ENCODE peak calls at places on chromosomes 16 and 17, in six cellular contexts. One of them, this sample, is unnamed.

GRCh38 chr16:23188911-23189310 is 6.4 kb downstream of the SCNN1G start:
- DNase-seq in progenitor cell of endocrine pancreas: no peak
- DNase-seq in AG09319: no peak
- DNase-seq in SHP77: no peak
- DNase-seq in endothelial cell of umbilical vein: no peak
- DNase-seq in HAP-1: no peak
- DNase-seq in this sample: no peak

GRCh38 chr17:20992987-20993862 is 49.6 kb downstream of the USP22 start:
- DNase-seq in AG09319: peak; percentile 44
- DNase-seq in HAP-1: peak; percentile 90
- DNase-seq in endothelial cell of umbilical vein: peak; percentile 87
- DNase-seq in SHP77: peak; percentile 39
- DNase-seq in progenitor cell of endocrine pancreas: peak; percentile 78
- DNase-seq in this sample: peak; percentile 89

GRCh38 chr16:53999123-53999522 is 287.5 kb downstream of the IRX3 start:
- DNase-seq in endothelial cell of umbilical vein: no peak
- DNase-seq in progenitor cell of endocrine pancreas: no peak
- DNase-seq in HAP-1: no peak
- DNase-seq in AG09319: no peak
- DNase-seq in SHP77: no peak
- DNase-seq in this sample: no peak

GRCh38 chr17:29149431-29150064 is 30.6 kb downstream of the MYO18A start:
- DNase-seq in SHP77: no peak
- DNase-seq in HAP-1: no peak
- DNase-seq in endothelial cell of umbilical vein: no peak
- DNase-seq in progenitor cell of endocrine pancreas: no peak
- DNase-seq in AG09319: no peak
- DNase-seq in this sample: no peak

GRCh38 chr17:63978266-63979200 is 5.8 kb upstream of the SCN4A start:
- DNase-seq in SHP77: no peak
- DNase-seq in AG09319: no peak
- DNase-seq in progenitor cell of endocrine pancreas: no peak
- DNase-seq in HAP-1: no peak
- DNase-seq in endothelial cell of umbilical vein: no peak
- DNase-seq in this sample: no peak

GRCh38 chr16:14284371-14284770 is 213.3 kb downstream of the MRTFB start:
- DNase-seq in AG09319: no peak
- DNase-seq in progenitor cell of endocrine pancreas: no peak
- DNase-seq in endothelial cell of umbilical vein: no peak
- DNase-seq in SHP77: no peak
- DNase-seq in HAP-1: no peak
- DNase-seq in this sample: no peak

GRCh38 chr17:78769200-78769773 is 12.8 kb downstream of the CYTH1 start:
- DNase-seq in HAP-1: no peak
- DNase-seq in endothelial cell of umbilical vein: no peak
- DNase-seq in progenitor cell of endocrine pancreas: no peak
- DNase-seq in AG09319: no peak
- DNase-seq in SHP77: no peak
- DNase-seq in this sample: no peak

GRCh38 chr17:78623541-78623940 is 46.3 kb upstream of the DNAH17 start:
- DNase-seq in endothelial cell of umbilical vein: no peak
- DNase-seq in SHP77: no peak
- DNase-seq in progenitor cell of endocrine pancreas: no peak
- DNase-seq in HAP-1: no peak
- DNase-seq in AG09319: no peak
- DNase-seq in this sample: no peak

GRCh38 chr17:74307984-74308773 is 17.8 kb upstream of the KIF19 start:
- DNase-seq in SHP77: no peak
- DNase-seq in AG09319: no peak
- DNase-seq in progenitor cell of endocrine pancreas: no peak
- DNase-seq in HAP-1: no peak
- DNase-seq in endothelial cell of umbilical vein: peak; percentile 51
- DNase-seq in this sample: no peak

GRCh38 chr17:40309031-40309937 is at the start of gene RARA:
- DNase-seq in AG09319: no peak
- DNase-seq in progenitor cell of endocrine pancreas: no peak
- DNase-seq in HAP-1: peak; percentile 65
- DNase-seq in endothelial cell of umbilical vein: no peak
- DNase-seq in SHP77: peak; percentile 46
- DNase-seq in this sample: no peak

GRCh38 chr16:31472559-31473203 is 729 bp downstream of the TGFB1I1 start:
- DNase-seq in endothelial cell of umbilical vein: peak; percentile 81
- DNase-seq in HAP-1: peak; percentile 85
- DNase-seq in AG09319: peak; percentile 83
- DNase-seq in progenitor cell of endocrine pancreas: no peak
- DNase-seq in SHP77: peak; percentile 93
- DNase-seq in this sample: peak; percentile 92

GRCh38 chr16:17358846-17359245 is 111.9 kb downstream of the XYLT1 start:
- DNase-seq in SHP77: no peak
- DNase-seq in endothelial cell of umbilical vein: no peak
- DNase-seq in HAP-1: no peak
- DNase-seq in progenitor cell of endocrine pancreas: no peak
- DNase-seq in AG09319: no peak
- DNase-seq in this sample: no peak

GRCh38 chr17:12665263-12666210 is at the start of gene MYOCD:
- DNase-seq in SHP77: no peak
- DNase-seq in HAP-1: peak; percentile 36
- DNase-seq in AG09319: no peak
- DNase-seq in endothelial cell of umbilical vein: no peak
- DNase-seq in progenitor cell of endocrine pancreas: peak; percentile 40
- DNase-seq in this sample: peak; percentile 82

GRCh38 chr17:7855643-7856080 is 796 bp downstream of the TMEM88 start:
- DNase-seq in SHP77: no peak
- DNase-seq in AG09319: no peak
- DNase-seq in HAP-1: peak; percentile 67
- DNase-seq in endothelial cell of umbilical vein: peak; percentile 50
- DNase-seq in progenitor cell of endocrine pancreas: no peak
- DNase-seq in this sample: no peak

GRCh38 chr17:83075270-83075880 is 4.0 kb upstream of the METRNL start:
- DNase-seq in endothelial cell of umbilical vein: no peak
- DNase-seq in progenitor cell of endocrine pancreas: no peak
- DNase-seq in HAP-1: no peak
- DNase-seq in SHP77: no peak
- DNase-seq in AG09319: no peak
- DNase-seq in this sample: no peak

GRCh38 chr16:65838001-65838400 is 528.5 kb upstream of the CDH5 start:
- DNase-seq in endothelial cell of umbilical vein: no peak
- DNase-seq in progenitor cell of endocrine pancreas: no peak
- DNase-seq in SHP77: no peak
- DNase-seq in HAP-1: no peak
- DNase-seq in AG09319: no peak
- DNase-seq in this sample: no peak

GRCh38 chr16:87765473-87765775 is 362 bp downstream of the KLHDC4 start:
- DNase-seq in SHP77: no peak
- DNase-seq in progenitor cell of endocrine pancreas: no peak
- DNase-seq in AG09319: no peak
- DNase-seq in HAP-1: peak; percentile 31
- DNase-seq in endothelial cell of umbilical vein: peak; percentile 38
- DNase-seq in this sample: no peak

GRCh38 chr16:71460246-71460645 is 1.8 kb downstream of the ZNF23 start:
- DNase-seq in endothelial cell of umbilical vein: no peak
- DNase-seq in SHP77: no peak
- DNase-seq in HAP-1: no peak
- DNase-seq in progenitor cell of endocrine pancreas: no peak
- DNase-seq in AG09319: peak; percentile 75
- DNase-seq in this sample: no peak

GRCh38 chr17:79028496-79029326 is 4.7 kb downstream of the C1QTNF1 start:
- DNase-seq in SHP77: no peak
- DNase-seq in endothelial cell of umbilical vein: no peak
- DNase-seq in AG09319: no peak
- DNase-seq in progenitor cell of endocrine pancreas: no peak
- DNase-seq in HAP-1: no peak
- DNase-seq in this sample: no peak